ENCODE peak calls at places on chromosomes 16 and 17, in ten cellular contexts. One of them, this sample, is unnamed.

GRCh38 chr17:78862073-78863023 is 21.7 kb upstream of the USP36 start:
- DNase-seq in left ventricle myocardium inferior: peak
- DNase-seq in RWPE1: peak
- DNase-seq in Panc1: peak
- DNase-seq in GM12865: no peak
- DNase-seq in mammary epithelial cell: peak
- DNase-seq in cardiac muscle cell: peak
- DNase-seq in AG09309: peak
- DNase-seq in astrocyte of the spinal cord: peak
- DNase-seq in uterus: peak
- DNase-seq in this sample: peak

GRCh38 chr17:75344664-75345063 is 55.4 kb upstream of the SLC25A19 start:
- DNase-seq in left ventricle myocardium inferior: no peak
- DNase-seq in RWPE1: no peak
- DNase-seq in Panc1: no peak
- DNase-seq in GM12865: peak
- DNase-seq in mammary epithelial cell: no peak
- DNase-seq in cardiac muscle cell: no peak
- DNase-seq in AG09309: no peak
- DNase-seq in astrocyte of the spinal cord: no peak
- DNase-seq in uterus: no peak
- DNase-seq in this sample: no peak

GRCh38 chr16:79605999-79606398 is 5.5 kb upstream of the MAF start:
- DNase-seq in left ventricle myocardium inferior: no peak
- DNase-seq in RWPE1: peak
- DNase-seq in Panc1: no peak
- DNase-seq in GM12865: peak
- DNase-seq in mammary epithelial cell: peak
- DNase-seq in cardiac muscle cell: peak
- DNase-seq in AG09309: no peak
- DNase-seq in astrocyte of the spinal cord: no peak
- DNase-seq in uterus: peak
- DNase-seq in this sample: no peak

GRCh38 chr17:79952265-79952877 is 83.3 kb downstream of the TBC1D16 start:
- DNase-seq in left ventricle myocardium inferior: peak
- DNase-seq in RWPE1: no peak
- DNase-seq in Panc1: no peak
- DNase-seq in GM12865: no peak
- DNase-seq in mammary epithelial cell: no peak
- DNase-seq in cardiac muscle cell: no peak
- DNase-seq in AG09309: no peak
- DNase-seq in astrocyte of the spinal cord: no peak
- DNase-seq in uterus: peak
- DNase-seq in this sample: no peak

GRCh38 chr17:32488177-32488542 is 1.4 kb downstream of the CDK5R1 start:
- DNase-seq in left ventricle myocardium inferior: no peak
- DNase-seq in RWPE1: no peak
- DNase-seq in Panc1: no peak
- DNase-seq in GM12865: no peak
- DNase-seq in mammary epithelial cell: no peak
- DNase-seq in cardiac muscle cell: no peak
- DNase-seq in AG09309: no peak
- DNase-seq in astrocyte of the spinal cord: no peak
- DNase-seq in uterus: no peak
- DNase-seq in this sample: no peak

GRCh38 chr17:28755486-28755885 is 11.7 kb downstream of the TRAF4 start:
- DNase-seq in left ventricle myocardium inferior: no peak
- DNase-seq in RWPE1: no peak
- DNase-seq in Panc1: no peak
- DNase-seq in GM12865: no peak
- DNase-seq in mammary epithelial cell: no peak
- DNase-seq in cardiac muscle cell: no peak
- DNase-seq in AG09309: no peak
- DNase-seq in astrocyte of the spinal cord: peak
- DNase-seq in uterus: no peak
- DNase-seq in this sample: no peak

GRCh38 chr16:1778200-1779179 is 3.9 kb downstream of the SPSB3 start:
- DNase-seq in left ventricle myocardium inferior: no peak
- DNase-seq in RWPE1: no peak
- DNase-seq in Panc1: no peak
- DNase-seq in GM12865: no peak
- DNase-seq in mammary epithelial cell: no peak
- DNase-seq in cardiac muscle cell: no peak
- DNase-seq in AG09309: no peak
- DNase-seq in astrocyte of the spinal cord: peak
- DNase-seq in uterus: no peak
- DNase-seq in this sample: no peak

GRCh38 chr17:76077582-76078110 is 1.3 kb upstream of the ZACN start:
- DNase-seq in left ventricle myocardium inferior: no peak
- DNase-seq in RWPE1: no peak
- DNase-seq in Panc1: no peak
- DNase-seq in GM12865: no peak
- DNase-seq in mammary epithelial cell: no peak
- DNase-seq in cardiac muscle cell: no peak
- DNase-seq in AG09309: no peak
- DNase-seq in astrocyte of the spinal cord: no peak
- DNase-seq in uterus: no peak
- DNase-seq in this sample: no peak

GRCh38 chr17:17264430-17264829 is 16.6 kb downstream of the COPS3 start:
- DNase-seq in left ventricle myocardium inferior: no peak
- DNase-seq in RWPE1: no peak
- DNase-seq in Panc1: no peak
- DNase-seq in GM12865: no peak
- DNase-seq in mammary epithelial cell: no peak
- DNase-seq in cardiac muscle cell: no peak
- DNase-seq in AG09309: no peak
- DNase-seq in astrocyte of the spinal cord: no peak
- DNase-seq in uterus: no peak
- DNase-seq in this sample: no peak

GRCh38 chr16:54204756-54205155 is 81.8 kb downstream of the IRX3 start:
- DNase-seq in left ventricle myocardium inferior: no peak
- DNase-seq in RWPE1: no peak
- DNase-seq in Panc1: no peak
- DNase-seq in GM12865: no peak
- DNase-seq in mammary epithelial cell: no peak
- DNase-seq in cardiac muscle cell: no peak
- DNase-seq in AG09309: no peak
- DNase-seq in astrocyte of the spinal cord: no peak
- DNase-seq in uterus: no peak
- DNase-seq in this sample: no peak

GRCh38 chr17:44198721-44199552 is 747 bp downstream of the ATXN7L3 start:
- DNase-seq in left ventricle myocardium inferior: peak
- DNase-seq in RWPE1: peak
- DNase-seq in Panc1: no peak
- DNase-seq in GM12865: peak
- DNase-seq in mammary epithelial cell: peak
- DNase-seq in cardiac muscle cell: peak
- DNase-seq in AG09309: no peak
- DNase-seq in astrocyte of the spinal cord: peak
- DNase-seq in uterus: peak
- DNase-seq in this sample: peak

GRCh38 chr17:48590603-48591161 is 641 bp upstream of the HOXB3 start:
- DNase-seq in left ventricle myocardium inferior: no peak
- DNase-seq in RWPE1: no peak
- DNase-seq in Panc1: no peak
- DNase-seq in GM12865: no peak
- DNase-seq in mammary epithelial cell: no peak
- DNase-seq in cardiac muscle cell: no peak
- DNase-seq in AG09309: no peak
- DNase-seq in astrocyte of the spinal cord: no peak
- DNase-seq in uterus: no peak
- DNase-seq in this sample: no peak

GRCh38 chr16:50635505-50636392 is 45.4 kb downstream of the SNX20 start:
- DNase-seq in left ventricle myocardium inferior: no peak
- DNase-seq in RWPE1: no peak
- DNase-seq in Panc1: no peak
- DNase-seq in GM12865: peak
- DNase-seq in mammary epithelial cell: no peak
- DNase-seq in cardiac muscle cell: no peak
- DNase-seq in AG09309: no peak
- DNase-seq in astrocyte of the spinal cord: no peak
- DNase-seq in uterus: no peak
- DNase-seq in this sample: no peak

GRCh38 chr17:77467513-77467912 is 326.7 kb downstream of the SEC14L1 start:
- DNase-seq in left ventricle myocardium inferior: no peak
- DNase-seq in RWPE1: no peak
- DNase-seq in Panc1: no peak
- DNase-seq in GM12865: no peak
- DNase-seq in mammary epithelial cell: no peak
- DNase-seq in cardiac muscle cell: no peak
- DNase-seq in AG09309: no peak
- DNase-seq in astrocyte of the spinal cord: no peak
- DNase-seq in uterus: no peak
- DNase-seq in this sample: no peak

GRCh38 chr17:3798273-3799180 is 2.5 kb downstream of the ITGAE start:
- DNase-seq in left ventricle myocardium inferior: no peak
- DNase-seq in RWPE1: no peak
- DNase-seq in Panc1: no peak
- DNase-seq in GM12865: peak
- DNase-seq in mammary epithelial cell: no peak
- DNase-seq in cardiac muscle cell: peak
- DNase-seq in AG09309: no peak
- DNase-seq in astrocyte of the spinal cord: no peak
- DNase-seq in uterus: no peak
- DNase-seq in this sample: no peak

GRCh38 chr16:14088155-14088753 is 17.1 kb downstream of the MRTFB start:
- DNase-seq in left ventricle myocardium inferior: no peak
- DNase-seq in RWPE1: no peak
- DNase-seq in Panc1: no peak
- DNase-seq in GM12865: no peak
- DNase-seq in mammary epithelial cell: no peak
- DNase-seq in cardiac muscle cell: peak
- DNase-seq in AG09309: no peak
- DNase-seq in astrocyte of the spinal cord: no peak
- DNase-seq in uterus: no peak
- DNase-seq in this sample: no peak

GRCh38 chr17:82238562-82239201 is 9.8 kb downstream of the SLC16A3 start:
- DNase-seq in left ventricle myocardium inferior: peak
- DNase-seq in RWPE1: peak
- DNase-seq in Panc1: no peak
- DNase-seq in GM12865: peak
- DNase-seq in mammary epithelial cell: peak
- DNase-seq in cardiac muscle cell: peak
- DNase-seq in AG09309: no peak
- DNase-seq in astrocyte of the spinal cord: peak
- DNase-seq in uterus: peak
- DNase-seq in this sample: no peak

GRCh38 chr17:10772425-10773380 is 31.2 kb downstream of the TMEM238L start:
- DNase-seq in left ventricle myocardium inferior: no peak
- DNase-seq in RWPE1: no peak
- DNase-seq in Panc1: peak
- DNase-seq in GM12865: peak
- DNase-seq in mammary epithelial cell: no peak
- DNase-seq in cardiac muscle cell: peak
- DNase-seq in AG09309: no peak
- DNase-seq in astrocyte of the spinal cord: no peak
- DNase-seq in uterus: no peak
- DNase-seq in this sample: peak

GRCh38 chr16:10833271-10833670 is 14.7 kb upstream of the TVP23A start:
- DNase-seq in left ventricle myocardium inferior: no peak
- DNase-seq in RWPE1: no peak
- DNase-seq in Panc1: no peak
- DNase-seq in GM12865: peak
- DNase-seq in mammary epithelial cell: no peak
- DNase-seq in cardiac muscle cell: no peak
- DNase-seq in AG09309: no peak
- DNase-seq in astrocyte of the spinal cord: no peak
- DNase-seq in uterus: no peak
- DNase-seq in this sample: no peak
- TF ChIP-seq CTCF in left ventricle myocardium inferior: no peak
- TF ChIP-seq CTCF in RWPE1: no peak
- TF ChIP-seq CTCF in Panc1: no peak
- TF ChIP-seq CTCF in GM12865: no peak
- TF ChIP-seq CTCF in mammary epithelial cell: no peak
- TF ChIP-seq CTCF in cardiac muscle cell: no peak
- TF ChIP-seq CTCF in AG09309: no peak
- TF ChIP-seq CTCF in astrocyte of the spinal cord: no peak
- TF ChIP-seq CTCF in uterus: no peak
- TF ChIP-seq CTCF in this sample: no peak

DNA sequence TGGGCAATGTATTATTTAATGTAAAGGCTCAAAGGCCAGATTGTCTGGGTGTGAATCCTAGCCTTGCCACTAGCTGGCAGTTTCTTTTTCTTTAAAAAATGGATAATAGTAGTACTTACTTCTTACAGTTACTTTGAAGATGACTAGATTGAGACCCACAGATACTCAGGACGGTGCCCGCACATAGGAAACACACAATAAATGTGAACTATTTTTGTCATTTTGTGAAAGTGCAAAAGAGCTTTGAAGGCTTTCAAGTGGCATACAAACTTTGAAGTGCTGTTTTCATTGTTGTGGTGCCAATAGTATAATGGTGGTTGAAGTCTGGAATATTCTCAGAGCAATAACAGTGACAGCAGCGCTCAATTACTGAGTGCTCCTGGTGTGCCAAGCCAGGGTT is 63.6 kb downstream of the OTOA start:
- DNase-seq in left ventricle myocardium inferior: no peak
- DNase-seq in RWPE1: no peak
- DNase-seq in Panc1: no peak
- DNase-seq in GM12865: peak
- DNase-seq in mammary epithelial cell: no peak
- DNase-seq in cardiac muscle cell: no peak
- DNase-seq in AG09309: no peak
- DNase-seq in astrocyte of the spinal cord: no peak
- DNase-seq in uterus: no peak
- DNase-seq in this sample: no peak
- TF ChIP-seq CTCF in left ventricle myocardium inferior: no peak
- TF ChIP-seq CTCF in RWPE1: no peak
- TF ChIP-seq CTCF in Panc1: peak
- TF ChIP-seq CTCF in GM12865: no peak
- TF ChIP-seq CTCF in mammary epithelial cell: no peak
- TF ChIP-seq CTCF in cardiac muscle cell: no peak
- TF ChIP-seq CTCF in AG09309: no peak
- TF ChIP-seq CTCF in astrocyte of the spinal cord: no peak
- TF ChIP-seq CTCF in uterus: no peak
- TF ChIP-seq CTCF in this sample: no peak

DNA sequence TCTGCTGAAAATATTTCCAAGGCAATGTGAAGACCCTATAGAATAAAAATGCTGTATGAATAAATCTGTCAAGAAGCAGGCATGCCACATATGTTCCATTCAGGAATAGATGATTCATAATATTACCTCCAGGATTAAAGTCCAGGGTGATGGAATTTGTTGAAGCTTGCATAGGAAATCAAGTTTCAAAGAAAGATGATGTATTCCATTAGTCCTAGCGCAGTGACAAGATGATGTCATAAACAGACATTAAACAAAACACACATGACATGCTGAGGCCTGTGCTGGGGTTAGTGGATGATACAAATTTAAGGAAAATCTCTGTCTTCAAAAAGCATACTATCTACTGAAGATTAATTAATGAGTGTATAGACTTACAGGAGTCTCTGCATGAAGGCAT is 1025.2 kb downstream of the CDH11 start:
- DNase-seq in left ventricle myocardium inferior: no peak
- DNase-seq in RWPE1: no peak
- DNase-seq in Panc1: no peak
- DNase-seq in GM12865: no peak
- DNase-seq in mammary epithelial cell: no peak
- DNase-seq in cardiac muscle cell: no peak
- DNase-seq in AG09309: no peak
- DNase-seq in astrocyte of the spinal cord: no peak
- DNase-seq in uterus: no peak
- DNase-seq in this sample: no peak
- TF ChIP-seq CTCF in left ventricle myocardium inferior: no peak
- TF ChIP-seq CTCF in RWPE1: no peak
- TF ChIP-seq CTCF in Panc1: no peak
- TF ChIP-seq CTCF in GM12865: no peak
- TF ChIP-seq CTCF in mammary epithelial cell: no peak
- TF ChIP-seq CTCF in cardiac muscle cell: no peak
- TF ChIP-seq CTCF in AG09309: no peak
- TF ChIP-seq CTCF in astrocyte of the spinal cord: no peak
- TF ChIP-seq CTCF in uterus: no peak
- TF ChIP-seq CTCF in this sample: no peak

GRCh38 chr17:35808962-35809854 is at the start of gene TAF15:
- DNase-seq in left ventricle myocardium inferior: peak
- DNase-seq in RWPE1: peak
- DNase-seq in Panc1: peak
- DNase-seq in GM12865: peak
- DNase-seq in mammary epithelial cell: peak
- DNase-seq in cardiac muscle cell: peak
- DNase-seq in AG09309: peak
- DNase-seq in astrocyte of the spinal cord: peak
- DNase-seq in uterus: peak
- DNase-seq in this sample: peak
- TF ChIP-seq CTCF in left ventricle myocardium inferior: peak
- TF ChIP-seq CTCF in RWPE1: peak
- TF ChIP-seq CTCF in Panc1: peak
- TF ChIP-seq CTCF in GM12865: peak
- TF ChIP-seq CTCF in mammary epithelial cell: peak
- TF ChIP-seq CTCF in cardiac muscle cell: peak
- TF ChIP-seq CTCF in AG09309: peak
- TF ChIP-seq CTCF in astrocyte of the spinal cord: peak
- TF ChIP-seq CTCF in uterus: peak
- TF ChIP-seq CTCF in this sample: peak